ENCODE peak calls at places on chromosomes 13 and 19, in eight cellular contexts. O is GM04504, L is left ventricle myocardium superior, M is T-helper 2 cell, P is Kasumi-1, F is astrocyte of the hippocampus, T is anterior cingulate cortex, Q is ELR. J is an unnamed sample.

GRCh38 chr13:79492918-79493594 is 12.1 kb downstream of the NDFIP2 start:
- DNase-seq in O (no peak), L (no peak), M (no peak), P (no peak), F (no peak), T (no peak), Q (no peak), J (no peak)

GRCh38 chr19:46191356-46191755 is 38.2 kb upstream of the IGFL1 start:
- DNase-seq in O (no peak), L (no peak), M (no peak), P (no peak), F (no peak), T (no peak), Q (no peak), J (no peak)

GRCh38 chr19:18415177-18415867 is 3.9 kb upstream of the SSBP4 start:
- DNase-seq in O (peak; percentile 57), L (peak; percentile 84), M (no peak), P (peak; percentile 96), F (peak; percentile 10), T (peak; percentile 57), Q (peak; percentile 55), J (no peak)

GRCh38 chr19:1239796-1240737 is 1.5 kb upstream of the ATP5F1D start:
- DNase-seq in O (peak; percentile 75), L (peak; percentile 96), M (peak; percentile 92), P (peak; percentile 71), F (peak; percentile 97), T (peak; percentile 78), Q (peak; percentile 93), J (peak; percentile 75)

GRCh38 chr13:73803997-73804396 is 330.2 kb downstream of the KLF12 start:
- DNase-seq in O (peak; percentile 35), L (no peak), M (no peak), P (no peak), F (peak; percentile 10), T (no peak), Q (peak; percentile 73), J (no peak)

GRCh38 chr13:107375701-107376350 is 807.9 kb upstream of the ARGLU1 start:
- DNase-seq in O (no peak), L (no peak), M (no peak), P (no peak), F (peak; percentile 9), T (no peak), Q (no peak), J (no peak)

GRCh38 chr19:48341006-48341405 is 15.7 kb downstream of the EMP3 start:
- DNase-seq in O (no peak), L (no peak), M (no peak), P (no peak), F (peak; percentile 61), T (peak; percentile 56), Q (no peak), J (no peak)

GRCh38 chr13:79435549-79435948 is 29.5 kb upstream of the RBM26 start:
- DNase-seq in O (peak; percentile 62), L (no peak), M (no peak), P (no peak), F (peak; percentile 18), T (no peak), Q (peak; percentile 85), J (no peak)

GRCh38 chr19:50432658-50433057 is at the start of gene MYBPC2:
- DNase-seq in O (no peak), L (no peak), M (no peak), P (no peak), F (peak; percentile 46), T (no peak), Q (no peak), J (no peak)

GRCh38 chr13:95020298-95020987 is 280.8 kb downstream of the ABCC4 start:
- DNase-seq in O (no peak), L (no peak), M (no peak), P (no peak), F (peak; percentile 21), T (no peak), Q (peak; percentile 81), J (no peak)

GRCh38 chr19:54426291-54426918 is 11.1 kb downstream of the TTYH1 start:
- DNase-seq in O (no peak), L (no peak), M (no peak), P (no peak), F (peak; percentile 51), T (no peak), Q (no peak), J (no peak)

GRCh38 chr13:96617528-96617927 is 376.7 kb downstream of the OXGR1 start:
- DNase-seq in O (no peak), L (no peak), M (no peak), P (no peak), F (no peak), T (no peak), Q (no peak), J (no peak)